ENCODE peak calls at places on chromosomes 3 and 15, in ten cellular contexts. C is A673; D is dorsolateral prefrontal cortex; Y is CD8-positive, alpha-beta T cell; B is A549; E is astrocyte; K is ovary; A is brain microvascular endothelial cell; W is pancreas; I is sigmoid colon. Z is an unnamed sample.

GRCh38 chr3:159733194-159733860 is 255.3 kb upstream of the IL12A start:
- DNase-seq in C (peak; percentile 48), D (no peak), Y (no peak), B (peak; percentile 29), E (peak; percentile 94), K (no peak), A (peak; percentile 45), W (no peak), I (no peak), Z (peak; percentile 44)

GRCh38 chr3:65963787-65964707 is 74.7 kb downstream of the MAGI1 start:
- DNase-seq in C (peak; percentile 60), D (no peak), Y (no peak), B (peak; percentile 58), E (peak; percentile 96), K (no peak), A (peak; percentile 81), W (no peak), I (no peak), Z (peak; percentile 94)

GRCh38 chr15:39125904-39126303 is 455.0 kb upstream of the THBS1 start:
- DNase-seq in C (peak; percentile 63), D (no peak), Y (peak; percentile 11), B (peak; percentile 72), E (peak; percentile 37), K (no peak), A (no peak), W (no peak), I (no peak), Z (peak; percentile 70)

GRCh38 chr15:87881001-87881400 is 375.5 kb downstream of the NTRK3 start:
- DNase-seq in C (no peak), D (no peak), Y (no peak), B (no peak), E (no peak), K (no peak), A (no peak), W (no peak), I (no peak), Z (no peak)

GRCh38 chr3:51538459-51539290 is at the start of gene RAD54L2:
- DNase-seq in C (peak; percentile 82), D (peak; percentile 72), Y (peak; percentile 79), B (peak; percentile 84), E (peak; percentile 69), K (peak; percentile 85), A (peak; percentile 63), W (peak; percentile 81), I (peak; percentile 88), Z (peak; percentile 92)

GRCh38 chr15:70283511-70283910 is 185.8 kb upstream of the TLE3 start:
- DNase-seq in C (no peak), D (no peak), Y (no peak), B (no peak), E (no peak), K (no peak), A (no peak), W (no peak), I (no peak), Z (no peak)

GRCh38 chr15:39581501-39582285 is 814 bp downstream of the THBS1 start:
- DNase-seq in C (no peak), D (no peak), Y (no peak), B (peak; percentile 69), E (no peak), K (peak; percentile 64), A (no peak), W (peak; percentile 77), I (peak; percentile 88), Z (peak; percentile 69)

GRCh38 chr3:122688996-122689395 is 8.4 kb downstream of the PARP14 start:
- DNase-seq in C (no peak), D (no peak), Y (no peak), B (no peak), E (no peak), K (no peak), A (no peak), W (no peak), I (no peak), Z (peak; percentile 90)

GRCh38 chr3:97793415-97794019 is 28.3 kb upstream of the CRYBG3 start:
- DNase-seq in C (peak; percentile 65), D (no peak), Y (peak; percentile 14), B (peak; percentile 60), E (peak; percentile 19), K (no peak), A (peak; percentile 20), W (no peak), I (no peak), Z (peak; percentile 65)

GRCh38 chr3:170178631-170179030 is 2.9 kb downstream of the PHC3 start:
- DNase-seq in C (no peak), D (no peak), Y (peak; percentile 57), B (no peak), E (no peak), K (no peak), A (no peak), W (no peak), I (no peak), Z (no peak)

GRCh38 chr3:182651461-182651860 is 141.8 kb upstream of the ATP11B start:
- DNase-seq in C (no peak), D (no peak), Y (no peak), B (no peak), E (no peak), K (no peak), A (no peak), W (no peak), I (no peak), Z (no peak)

GRCh38 chr3:54827766-54828165 is 100.1 kb downstream of the LRTM1 start:
- DNase-seq in C (peak; percentile 61), D (no peak), Y (no peak), B (no peak), E (no peak), K (no peak), A (no peak), W (no peak), I (no peak), Z (no peak)

DNA sequence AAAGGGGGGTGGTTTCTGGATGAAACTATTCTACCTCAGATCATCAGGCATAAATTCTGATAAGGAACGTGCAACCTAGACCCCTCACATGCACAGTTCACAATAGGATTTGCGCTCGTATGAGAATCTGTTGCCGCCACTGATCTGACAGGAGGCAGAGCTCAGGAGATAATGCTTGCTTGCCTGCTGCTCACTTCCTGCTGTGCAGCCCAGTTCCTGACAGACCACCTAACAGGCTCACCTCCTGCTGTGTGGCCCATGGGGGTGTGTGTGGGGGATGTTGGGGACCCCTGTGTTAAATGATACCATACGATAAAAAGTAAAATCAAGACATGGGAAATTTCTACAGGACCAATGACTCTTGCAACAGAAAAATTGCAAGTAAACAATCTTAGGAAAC is 24.0 kb downstream of the CP start:
- DNase-seq in C (no peak), D (no peak), Y (no peak), B (no peak), E (no peak), K (no peak), A (no peak), W (no peak), I (no peak), Z (no peak)
- H3K4me3 ChIP-seq in C (no peak overlapping the region), D (no peak overlapping the region), Y (no peak overlapping the region), B (no peak overlapping the region), E (peak overlapping the region; percentile 26), K (no peak overlapping the region), A (peak overlapping the region; percentile 0), W (no peak overlapping the region), I (no peak overlapping the region), Z (no peak overlapping the region)

DNA sequence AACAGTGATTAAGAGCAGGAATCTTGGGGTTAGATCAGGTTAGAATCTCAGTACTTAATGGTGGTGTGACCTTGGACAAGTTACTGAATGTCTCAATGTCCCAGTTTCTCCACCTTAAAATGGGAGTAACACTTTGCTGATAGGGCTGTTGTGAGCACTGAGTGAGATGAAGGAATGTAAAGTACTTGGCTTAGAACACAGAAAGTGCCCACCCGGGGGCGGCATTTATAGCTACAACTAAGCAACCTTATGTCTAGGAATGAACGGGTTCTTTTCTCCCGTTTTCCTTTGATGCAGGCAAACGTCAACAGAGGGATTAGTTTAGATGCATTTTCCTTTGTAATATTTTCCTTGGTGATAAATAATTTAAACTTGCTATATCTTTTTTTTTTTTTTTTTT is 176.6 kb downstream of the USP13 start:
- DNase-seq in C (peak; percentile 31), D (no peak), Y (no peak), B (no peak), E (no peak), K (no peak), A (no peak), W (no peak), I (no peak), Z (no peak)
- TF ChIP-seq CTCF in C (peak; percentile 21), D (no peak), Y (no peak), B (no peak), E (no peak), K (no peak), A (peak; percentile 27), W (no peak), I (no peak), Z (no peak)

GRCh38 chr15:91136386-91136923 is 36.4 kb downstream of the SV2B start:
- DNase-seq in C (no peak), D (no peak), Y (no peak), B (no peak), E (no peak), K (no peak), A (no peak), W (no peak), I (no peak), Z (no peak)

GRCh38 chr15:91132079-91132478 is 32.0 kb downstream of the SV2B start:
- DNase-seq in C (no peak), D (no peak), Y (no peak), B (no peak), E (no peak), K (no peak), A (no peak), W (no peak), I (no peak), Z (no peak)

GRCh38 chr15:91135201-91136130 is 35.4 kb downstream of the SV2B start:
- DNase-seq in C (no peak), D (no peak), Y (no peak), B (no peak), E (no peak), K (no peak), A (no peak), W (no peak), I (no peak), Z (no peak)

GRCh38 chr15:91129436-91129835 is 29.4 kb downstream of the SV2B start:
- DNase-seq in C (no peak), D (no peak), Y (no peak), B (no peak), E (no peak), K (no peak), A (no peak), W (no peak), I (no peak), Z (no peak)

GRCh38 chr15:91133511-91133910 is 33.5 kb downstream of the SV2B start:
- DNase-seq in C (no peak), D (no peak), Y (no peak), B (no peak), E (no peak), K (no peak), A (no peak), W (no peak), I (no peak), Z (no peak)
- H3K4me3 ChIP-seq in C (no peak overlapping the region), D (no peak overlapping the region), Y (no peak overlapping the region), B (no peak overlapping the region), E (no peak overlapping the region), K (no peak overlapping the region), A (no peak overlapping the region), W (no peak overlapping the region), I (no peak overlapping the region), Z (no peak overlapping the region)

DNA sequence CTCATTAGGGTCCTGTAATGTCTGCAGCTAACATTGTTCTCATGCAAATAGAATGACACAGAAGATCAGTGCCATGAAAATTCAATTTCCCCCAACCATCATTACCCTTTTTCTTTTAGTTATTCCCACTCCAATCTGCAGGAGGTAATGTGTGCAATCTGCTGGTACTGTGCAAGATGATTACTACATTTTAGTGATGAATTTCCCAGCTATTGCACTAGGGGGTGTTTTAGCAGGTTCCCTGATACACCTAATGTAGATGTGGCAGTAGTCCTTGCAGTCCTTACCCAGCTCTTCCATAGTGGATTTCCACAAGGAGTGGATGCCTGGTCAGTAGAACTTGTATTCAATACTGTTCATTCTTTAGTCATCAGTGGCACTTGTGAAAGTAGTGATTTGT is 119.3 kb downstream of the ROBO2 start:
- DNase-seq in C (no peak), D (no peak), Y (no peak), B (peak; percentile 0), E (no peak), K (no peak), A (no peak), W (no peak), I (no peak), Z (peak; percentile 15)
- TF ChIP-seq CTCF in C (peak; percentile 34), D (no peak), Y (no peak), B (no peak), E (no peak), K (no peak), A (peak; percentile 10), W (no peak), I (no peak), Z (peak; percentile 39)